ENCODE peak calls at places on chromosomes 6 and 20, in seven cellular contexts. Q is choroid plexus epithelial cell; M is DMS53; D is activated naive CD4-positive, alpha-beta T cell treated with anti-CD3 and anti-CD28 coated beads, Interleukin-2, amount 50 U/mL, for 72 hours; X is fibroblast of mammary gland; V is NCI-H1105; P is H54. I is an unnamed sample.

GRCh38 chr6:127026247-127026646 is 92.2 kb upstream of the RSPO3 start:
- DNase-seq in V (no peak), P (no peak), M (no peak), X (no peak), D (no peak), Q (peak), I (no peak)

GRCh38 chr20:1676650-1677049 is 19.1 kb upstream of the SIRPG start:
- DNase-seq in P (no peak), M (no peak), Q (no peak), X (no peak), V (no peak), D (no peak), I (no peak)

GRCh38 chr6:44869321-44869897 is 458.7 kb upstream of the RUNX2 start:
- DNase-seq in X (no peak), P (no peak), M (no peak), V (no peak), D (no peak), Q (peak), I (no peak)

GRCh38 chr6:14273196-14273595 is 155.6 kb downstream of the CD83 start:
- DNase-seq in V (no peak), M (no peak), Q (no peak), P (no peak), D (no peak), X (no peak), I (no peak)

GRCh38 chr6:88502391-88502790 is 336.2 kb upstream of the CNR1 start:
- DNase-seq in P (no peak), Q (no peak), V (no peak), D (no peak), X (no peak), M (no peak), I (no peak)

GRCh38 chr20:31835977-31836852 is 9.2 kb downstream of the FOXS1 start:
- DNase-seq in Q (peak), M (peak), V (no peak), X (peak), D (peak), P (peak), I (no peak)

GRCh38 chr6:156777866-156778614 is 862 bp downstream of the ARID1B start:
- DNase-seq in D (peak), X (peak), Q (peak), M (peak), V (peak), P (no peak), I (peak)

GRCh38 chr20:42254673-42255072 is 636.5 kb upstream of the CHD6 start:
- DNase-seq in P (no peak), X (no peak), Q (no peak), D (no peak), V (no peak), M (no peak), I (no peak)

GRCh38 chr20:3738109-3739053 is 5.9 kb downstream of the HSPA12B start:
- DNase-seq in P (no peak), V (no peak), D (no peak), Q (peak), X (peak), M (peak), I (no peak)

GRCh38 chr6:76166874-76167273 is 94.4 kb upstream of the IMPG1 start:
- DNase-seq in X (no peak), D (no peak), P (no peak), Q (no peak), M (peak), V (no peak), I (no peak)

GRCh38 chr20:44746367-44747165 is 901 bp downstream of the KCNK15 start:
- DNase-seq in P (peak), X (no peak), D (no peak), V (peak), M (peak), Q (no peak), I (peak)

GRCh38 chr20:41094656-41095055 is 42.7 kb upstream of the PLCG1 start:
- DNase-seq in D (no peak), P (no peak), V (no peak), X (peak), M (peak), Q (no peak), I (peak)

GRCh38 chr6:31572041-31572911 is at the start of gene LTA:
- DNase-seq in V (no peak), Q (no peak), D (peak), P (no peak), M (no peak), X (no peak), I (no peak)

GRCh38 chr20:53420061-53420460 is 173.6 kb downstream of the ZNF217 start:
- DNase-seq in P (no peak), Q (no peak), V (no peak), X (no peak), M (no peak), D (no peak), I (no peak)

GRCh38 chr6:29519291-29520010 is 31.7 kb upstream of the MAS1L start:
- DNase-seq in Q (no peak), V (no peak), P (no peak), M (no peak), D (no peak), X (no peak), I (no peak)

GRCh38 chr6:78770766-78771165 is 96.6 kb upstream of the IRAK1BP1 start:
- DNase-seq in D (no peak), V (no peak), X (peak), M (peak), P (no peak), Q (no peak), I (no peak)

GRCh38 chr6:7730852-7731251 is 5.0 kb downstream of the BMP6 start:
- DNase-seq in P (peak), Q (peak), D (no peak), V (no peak), X (peak), M (peak), I (no peak)

GRCh38 chr20:48846516-48847492 is 19.0 kb upstream of the PREX1 start:
- DNase-seq in D (peak), X (no peak), Q (no peak), M (no peak), P (no peak), V (no peak), I (peak)

GRCh38 chr6:31771992-31772358 is 5.2 kb downstream of the VWA7 start:
- DNase-seq in Q (no peak), X (peak), M (no peak), P (no peak), V (no peak), D (no peak), I (peak)